ENCODE peak calls at places on chromosomes 2 and 18, in five cellular contexts. O, R, G, C and N are unnamed samples.

GRCh38 chr2:46487667-46488333 is 8.4 kb downstream of the TMEM247 start:
- DNase-seq in O (no peak), R (no peak), G (no peak), C (peak), N (no peak)

GRCh38 chr2:240469747-240470146 is 34.3 kb downstream of the GPC1 start:
- DNase-seq in O (no peak), R (peak), G (no peak), C (no peak), N (no peak)

GRCh38 chr2:192313773-192314172 is 119.0 kb upstream of the TMEFF2 start:
- DNase-seq in O (no peak), R (no peak), G (no peak), C (no peak), N (no peak)

GRCh38 chr2:60948926-60949579 is 67.7 kb downstream of the REL start:
- DNase-seq in O (no peak), R (peak), G (no peak), C (no peak), N (no peak)

GRCh38 chr2:238518127-238518827 is 91.5 kb downstream of the ASB1 start:
- DNase-seq in O (no peak), R (no peak), G (no peak), C (no peak), N (no peak)

GRCh38 chr2:126700073-126700581 is 44.2 kb downstream of the GYPC start:
- DNase-seq in O (no peak), R (no peak), G (no peak), C (no peak), N (no peak)

GRCh38 chr18:78993014-78993926 is 13.7 kb downstream of the SALL3 start:
- DNase-seq in O (no peak), R (no peak), G (no peak), C (no peak), N (no peak)

GRCh38 chr2:67970071-67970470 is 92.7 kb downstream of the C1D start:
- DNase-seq in O (no peak), R (no peak), G (no peak), C (no peak), N (no peak)

GRCh38 chr2:42973771-42974170 is 181.4 kb upstream of the HAAO start:
- DNase-seq in O (no peak), R (no peak), G (no peak), C (no peak), N (no peak)

GRCh38 chr2:179741317-179741716 is 120.1 kb downstream of the ZNF385B start:
- DNase-seq in O (no peak), R (no peak), G (no peak), C (no peak), N (no peak)

GRCh38 chr2:134228493-134228903 is 25.4 kb upstream of the MGAT5 start:
- DNase-seq in O (no peak), R (no peak), G (no peak), C (no peak), N (no peak)

GRCh38 chr18:9989481-9989880 is 75.7 kb downstream of the VAPA start:
- DNase-seq in O (no peak), R (no peak), G (no peak), C (no peak), N (no peak)

GRCh38 chr2:232139786-232140562 is 178.5 kb downstream of the DIS3L2 start:
- DNase-seq in O (no peak), R (peak), G (no peak), C (no peak), N (no peak)

GRCh38 chr18:1048048-1048447 is 143.4 kb downstream of the ADCYAP1 start:
- DNase-seq in O (no peak), R (peak), G (no peak), C (no peak), N (no peak)

GRCh38 chr2:106363788-106364187 is 104.4 kb downstream of the RGPD3 start:
- DNase-seq in O (no peak), R (no peak), G (no peak), C (no peak), N (no peak)

GRCh38 chr2:239227111-239227581 is 173.7 kb downstream of the HDAC4 start:
- DNase-seq in O (no peak), R (no peak), G (no peak), C (no peak), N (no peak)

GRCh38 chr2:157190151-157190550 is 67.4 kb upstream of the GALNT5 start:
- DNase-seq in O (no peak), R (no peak), G (no peak), C (peak), N (no peak)

GRCh38 chr2:100691846-100692245 is 128.1 kb upstream of the NPAS2 start:
- DNase-seq in O (no peak), R (no peak), G (no peak), C (no peak), N (no peak)

GRCh38 chr2:134405641-134406081 is 151.8 kb downstream of the MGAT5 start:
- DNase-seq in O (no peak), R (peak), G (no peak), C (peak), N (no peak)

GRCh38 chr2:233081232-233081730 is 21.1 kb downstream of the INPP5D start:
- DNase-seq in O (no peak), R (no peak), G (no peak), C (no peak), N (no peak)

GRCh38 chr2:170235860-170236638 is 58.1 kb downstream of the MYO3B start:
- DNase-seq in O (no peak), R (peak), G (peak), C (peak), N (peak)